ENCODE peak calls at places on chromosomes 11 and 22, in eight cellular contexts. I is osteoblast, R is gastrocnemius medialis, U is GM06990, V is upper lobe of right lung, D is A549, Q is AG09309, Z is cardiac fibroblast. L is an unnamed sample.

GRCh38 chr11:119290894-119291497 is 25.9 kb downstream of the MCAM start:
- DNase-seq in D (no peak), V (no peak), I (no peak), Q (no peak), R (no peak), Z (no peak), U (no peak), L (no peak)

GRCh38 chr11:70433038-70433437 is 34.7 kb downstream of the CTTN start:
- DNase-seq in I (no peak), V (no peak), Q (no peak), R (no peak), U (no peak), Z (no peak), D (no peak), L (no peak)

GRCh38 chr22:48282804-48283203 is 1520.4 kb downstream of the TBC1D22A start:
- DNase-seq in D (no peak), V (no peak), Q (no peak), Z (no peak), U (no peak), I (no peak), R (no peak), L (no peak)

GRCh38 chr22:42316988-42317387 is 46.5 kb upstream of the TCF20 start:
- DNase-seq in Q (peak), D (no peak), I (no peak), U (no peak), Z (peak), V (peak), R (no peak), L (peak)

GRCh38 chr11:92841719-92842118 is 127.7 kb upstream of the MTNR1B start:
- DNase-seq in R (no peak), Z (peak), Q (no peak), D (no peak), U (no peak), I (peak), V (no peak), L (no peak)

GRCh38 chr11:83724704-83725114 is 438.5 kb upstream of the CCDC90B start:
- DNase-seq in I (no peak), Q (no peak), U (no peak), D (peak), R (no peak), Z (no peak), V (peak), L (peak)

GRCh38 chr11:44346983-44347382 is 37.0 kb upstream of the ALX4 start:
- DNase-seq in U (no peak), V (no peak), Z (no peak), D (no peak), I (no peak), Q (no peak), R (no peak), L (no peak)

GRCh38 chr11:64688534-64688982 is 34.4 kb downstream of the NRXN2 start:
- DNase-seq in R (peak), D (peak), Z (peak), I (peak), Q (no peak), U (peak), V (peak), L (peak)

GRCh38 chr11:74820763-74821162 is 72.1 kb downstream of the RNF169 start:
- DNase-seq in U (no peak), Q (peak), I (peak), V (no peak), Z (peak), D (peak), R (no peak), L (peak)

GRCh38 chr11:75338516-75339218 is 12.8 kb downstream of the ARRB1 start:
- DNase-seq in Z (peak), D (no peak), U (no peak), R (no peak), V (no peak), I (peak), Q (no peak), L (no peak)

GRCh38 chr11:69634069-69634468 is 6.9 kb upstream of the CCND1 start:
- DNase-seq in Z (no peak), V (no peak), Q (no peak), I (no peak), R (no peak), D (no peak), U (no peak), L (no peak)

GRCh38 chr11:66158156-66158555 is 88.1 kb downstream of the PACS1 start:
- DNase-seq in U (no peak), V (no peak), R (no peak), I (no peak), Z (no peak), D (no peak), Q (no peak), L (no peak)

GRCh38 chr11:34356918-34357645 is 728 bp downstream of the ABTB2 start:
- DNase-seq in Z (peak), I (peak), V (peak), D (peak), U (peak), Q (no peak), R (peak), L (peak)

GRCh38 chr11:64385953-64386704 is 27.2 kb downstream of the RPS6KA4 start:
- DNase-seq in U (no peak), I (peak), Z (peak), Q (no peak), D (peak), R (no peak), V (no peak), L (peak)

GRCh38 chr11:95524328-95525036 is 265.1 kb downstream of the FAM76B start:
- DNase-seq in D (no peak), Z (no peak), Q (no peak), R (no peak), U (no peak), I (no peak), V (no peak), L (no peak)

GRCh38 chr11:107257660-107258059 is 200.0 kb downstream of the CWF19L2 start:
- DNase-seq in U (no peak), Q (no peak), R (no peak), Z (no peak), I (no peak), V (no peak), D (no peak), L (no peak)

GRCh38 chr11:67357831-67358555 is 4.6 kb upstream of the POLD4 start:
- DNase-seq in V (no peak), I (peak), Q (no peak), D (peak), R (no peak), Z (peak), U (no peak), L (peak)

GRCh38 chr11:128840783-128841182 is 26.3 kb downstream of the KCNJ1 start:
- DNase-seq in U (no peak), I (no peak), D (no peak), Q (no peak), R (no peak), V (no peak), Z (no peak), L (no peak)

GRCh38 chr11:36345084-36345511 is 49.0 kb downstream of the PRR5L start:
- DNase-seq in D (no peak), I (no peak), U (no peak), R (no peak), Z (no peak), Q (no peak), V (no peak), L (no peak)

GRCh38 chr22:49307071-49307830 is 520.4 kb downstream of the BRD1 start:
- DNase-seq in D (no peak), V (peak), Z (no peak), Q (no peak), R (no peak), I (peak), U (no peak), L (no peak)

GRCh38 chr11:16770016-16770415 is 31.6 kb downstream of the C11orf58 start:
- DNase-seq in I (no peak), Z (no peak), V (no peak), U (no peak), Q (no peak), D (no peak), R (no peak), L (no peak)

GRCh38 chr11:61680622-61681191 is 516 bp downstream of the DAGLA start:
- DNase-seq in U (no peak), Z (no peak), D (no peak), V (no peak), I (no peak), Q (no peak), R (no peak), L (no peak)

GRCh38 chr11:70547821-70548670 is 149.7 kb downstream of the CTTN start:
- DNase-seq in U (no peak), D (no peak), V (no peak), I (peak), R (no peak), Z (no peak), Q (no peak), L (no peak)

GRCh38 chr11:128763224-128763623 is 69.4 kb downstream of the FLI1 start:
- DNase-seq in Z (no peak), I (no peak), Q (no peak), R (no peak), D (no peak), V (no peak), U (no peak), L (no peak)

GRCh38 chr11:27076121-27076589 is 35.5 kb downstream of the BBOX1 start:
- DNase-seq in I (no peak), Z (no peak), D (no peak), U (no peak), V (no peak), Q (peak), R (no peak), L (peak)

GRCh38 chr11:36411202-36411640 is 98.9 kb downstream of the TRAF6 start:
- DNase-seq in U (peak), D (no peak), Q (no peak), R (peak), V (peak), I (no peak), Z (peak), L (no peak)

GRCh38 chr11:67601098-67601497 is 5.6 kb upstream of the NDUFV1 start:
- DNase-seq in V (no peak), Q (no peak), U (no peak), Z (no peak), D (no peak), R (no peak), I (no peak), L (no peak)

GRCh38 chr11:43517518-43517917 is 158.8 kb downstream of the TTC17 start:
- DNase-seq in V (no peak), D (no peak), Z (peak), R (no peak), I (peak), U (no peak), Q (no peak), L (no peak)

GRCh38 chr11:8092587-8093424 is 11.8 kb downstream of the TUB start:
- DNase-seq in Q (no peak), U (no peak), V (no peak), Z (peak), R (no peak), I (peak), D (peak), L (peak)

GRCh38 chr11:131866535-131867400 is 496.4 kb downstream of the NTM start:
- DNase-seq in U (no peak), Q (no peak), Z (no peak), R (no peak), D (no peak), V (no peak), I (no peak), L (no peak)
- TF ChIP-seq CTCF in U (no peak), Q (peak), Z (no peak), R (no peak), D (no peak), V (no peak), I (peak), L (no peak)

GRCh38 chr11:59779487-59779886 is 24.3 kb downstream of the STX3 start:
- DNase-seq in D (no peak), R (no peak), Z (no peak), U (no peak), V (no peak), I (no peak), Q (no peak), L (peak)
- TF ChIP-seq CTCF in D (no peak), R (no peak), Z (no peak), U (no peak), V (no peak), I (no peak), Q (no peak), L (no peak)

GRCh38 chr11:12083380-12083779 is 27.0 kb upstream of the MICAL2 start:
- DNase-seq in Z (no peak), R (no peak), D (no peak), Q (no peak), I (no peak), U (no peak), V (no peak), L (no peak)
- TF ChIP-seq CTCF in Z (peak), R (no peak), D (peak), Q (peak), I (peak), U (peak), V (no peak), L (no peak)

GRCh38 chr11:81869337-81870065 is 864.2 kb downstream of the FAM181B start:
- DNase-seq in D (no peak), Q (no peak), Z (peak), R (no peak), V (no peak), I (no peak), U (peak), L (no peak)

GRCh38 chr11:81870815-81871214 is 862.8 kb downstream of the FAM181B start:
- DNase-seq in Z (no peak), R (no peak), U (no peak), D (no peak), V (no peak), Q (no peak), I (no peak), L (no peak)

GRCh38 chr11:81870066-81870412 is 863.6 kb downstream of the FAM181B start:
- DNase-seq in V (no peak), D (no peak), I (no peak), Q (no peak), Z (no peak), U (no peak), R (no peak), L (no peak)

DNA sequence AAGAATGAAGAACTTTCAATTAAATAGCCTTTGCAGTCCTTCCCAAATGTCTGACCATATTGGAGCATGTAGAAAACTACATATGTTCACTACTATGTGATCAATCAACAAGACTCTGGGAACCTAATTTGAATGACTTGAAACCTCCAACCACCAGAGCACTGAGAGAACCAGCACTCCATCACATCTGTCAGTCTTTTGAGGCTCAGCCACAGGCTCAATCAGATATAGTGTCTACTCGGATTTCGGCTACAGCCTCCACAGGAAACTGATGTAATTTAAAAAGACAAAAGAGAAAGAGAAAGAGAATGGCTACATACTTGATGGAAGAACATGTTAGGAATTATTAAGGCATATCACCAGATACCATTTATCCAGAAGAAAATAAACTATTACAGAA is 859.0 kb downstream of the FAM181B start:
- DNase-seq in V (no peak), Z (no peak), U (peak), D (no peak), I (no peak), Q (no peak), R (no peak), L (no peak)
- TF ChIP-seq CTCF in V (no peak), Z (no peak), U (no peak), D (no peak), I (no peak), Q (no peak), R (no peak), L (no peak)

L was measured in MCF 10A.